ENCODE peak calls at places on chromosomes 16 and 17, in six cellular contexts. C, V, Z, E, A and W are unnamed samples.

GRCh38 chr16:72371307-72372081 is 199.5 kb upstream of the PMFBP1 start:
- DNase-seq in C (no peak), V (no peak), Z (no peak), E (no peak), A (no peak), W (peak)

GRCh38 chr17:40903129-40903847 is 18.2 kb upstream of the KRT20 start:
- DNase-seq in C (no peak), V (peak), Z (no peak), E (no peak), A (no peak), W (no peak)

GRCh38 chr16:29814592-29814991 is 1.4 kb upstream of the PAGR1 start:
- DNase-seq in C (no peak), V (no peak), Z (no peak), E (no peak), A (no peak), W (no peak)

GRCh38 chr16:17350212-17350611 is 120.5 kb downstream of the XYLT1 start:
- DNase-seq in C (no peak), V (no peak), Z (no peak), E (no peak), A (no peak), W (no peak)

GRCh38 chr17:68777243-68777855 is 176.2 kb upstream of the FAM20A start:
- DNase-seq in C (no peak), V (peak), Z (peak), E (peak), A (peak), W (peak)

GRCh38 chr17:58153046-58153445 is 4.9 kb downstream of the OR4D1 start:
- DNase-seq in C (no peak), V (no peak), Z (no peak), E (no peak), A (no peak), W (no peak)

GRCh38 chr17:77959216-77959925 is 868 bp downstream of the TNRC6C start:
- DNase-seq in C (no peak), V (no peak), Z (no peak), E (peak), A (peak), W (peak)

GRCh38 chr17:34386925-34387550 is 24.0 kb upstream of the CCL1 start:
- DNase-seq in C (no peak), V (no peak), Z (peak), E (peak), A (no peak), W (no peak)

GRCh38 chr16:15856901-15857778 is at the start of gene MYH11:
- DNase-seq in C (no peak), V (peak), Z (no peak), E (no peak), A (no peak), W (no peak)

GRCh38 chr17:74429604-74430384 is 2.1 kb upstream of the GPRC5C start:
- DNase-seq in C (no peak), V (no peak), Z (no peak), E (no peak), A (no peak), W (no peak)

GRCh38 chr16:64993464-64993863 is 128.4 kb downstream of the CDH11 start:
- DNase-seq in C (no peak), V (no peak), Z (no peak), E (no peak), A (no peak), W (no peak)

GRCh38 chr17:18213666-18214270 is 11.7 kb upstream of the LLGL1 start:
- DNase-seq in C (no peak), V (no peak), Z (no peak), E (no peak), A (no peak), W (no peak)

GRCh38 chr16:58644765-58645487 is 15.3 kb upstream of the CNOT1 start:
- DNase-seq in C (no peak), V (no peak), Z (no peak), E (no peak), A (no peak), W (no peak)

GRCh38 chr17:64406321-64407200 is 15.9 kb upstream of the PECAM1 start:
- DNase-seq in C (no peak), V (no peak), Z (no peak), E (no peak), A (no peak), W (no peak)